ENCODE peak calls at places on chromosomes 3 and 15, in four cellular contexts. R is H1, L is GM12878, C is HepG2. E is an unnamed sample.

GRCh38 chr3:194046995-194047681 is 88.8 kb upstream of the HES1 start:
- DNase-seq in L (no peak), R (no peak), C (no peak), E (peak)

GRCh38 chr15:63605816-63606215 is 8.6 kb downstream of the FBXL22 start:
- DNase-seq in C (no peak), L (no peak), R (no peak), E (no peak)

GRCh38 chr15:63565784-63566183 is 31.4 kb upstream of the FBXL22 start:
- DNase-seq in R (no peak), C (no peak), L (no peak), E (no peak)

GRCh38 chr3:38137615-38138346 is 680 bp upstream of the MYD88 start:
- DNase-seq in L (no peak), R (peak), C (no peak), E (peak)

GRCh38 chr3:182485306-182485705 is 308.0 kb upstream of the ATP11B start:
- DNase-seq in L (no peak), C (no peak), R (no peak), E (no peak)

GRCh38 chr3:51935886-51936755 is 5.6 kb downstream of the RRP9 start:
- DNase-seq in L (no peak), R (no peak), C (no peak), E (no peak)

GRCh38 chr3:158520433-158520832 is 50.6 kb upstream of the MLF1 start:
- DNase-seq in L (no peak), C (no peak), R (no peak), E (no peak)

GRCh38 chr15:96789999-96790398 is 459.5 kb downstream of the NR2F2 start:
- DNase-seq in L (no peak), R (no peak), C (no peak), E (no peak)

GRCh38 chr15:29677871-29678431 is 144.3 kb downstream of the TJP1 start:
- DNase-seq in R (no peak), L (no peak), C (no peak), E (no peak)

GRCh38 chr15:73305331-73306211 is 63.2 kb downstream of the HCN4 start:
- DNase-seq in R (peak), L (no peak), C (peak), E (peak)

GRCh38 chr3:41697702-41698101 is 264.2 kb downstream of the ULK4 start:
- DNase-seq in C (no peak), L (no peak), R (no peak), E (no peak)

GRCh38 chr15:55990071-55990470 is 3.3 kb downstream of the NEDD4 start:
- DNase-seq in L (no peak), C (no peak), R (no peak), E (no peak)

GRCh38 chr15:34644061-34644460 is 60.6 kb upstream of the GOLGA8B start:
- DNase-seq in C (no peak), L (no peak), R (no peak), E (no peak)
- TF ChIP-seq TCF12 in C (no peak), L (no peak), R (no peak), E (no peak)

DNA sequence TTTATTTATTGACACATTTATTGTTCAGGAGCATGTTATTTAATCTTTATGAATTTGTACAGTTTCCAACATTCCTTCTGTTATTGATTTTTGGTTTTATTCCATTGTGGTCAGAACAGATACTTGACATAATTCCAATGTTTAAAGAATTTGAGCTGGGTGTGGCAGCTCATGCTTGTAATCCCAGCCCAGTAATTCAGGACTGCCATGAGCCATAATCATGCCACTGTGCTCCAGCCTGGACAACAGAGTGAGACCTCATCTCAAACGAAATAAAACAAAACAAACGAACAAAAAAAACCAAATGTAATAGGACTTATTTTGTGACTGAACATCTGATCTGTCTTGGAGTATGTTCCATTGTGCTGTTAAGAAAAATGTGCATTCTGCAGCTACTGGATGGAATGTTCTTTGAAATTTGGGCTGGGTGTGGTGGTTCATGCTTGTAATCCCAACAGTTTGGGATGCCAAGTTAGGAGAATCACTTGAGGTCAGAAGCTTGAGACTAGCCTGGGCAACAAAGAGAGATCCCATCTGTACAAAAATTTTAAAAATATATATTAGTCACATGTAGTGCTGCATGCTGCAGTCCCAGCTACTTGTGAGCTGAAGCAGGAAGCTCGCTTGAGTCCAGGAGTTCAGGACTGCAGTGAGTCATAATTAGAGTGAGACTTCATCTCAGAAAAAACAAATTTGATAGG is 62.7 kb upstream of the PLSCR4 start:
- DNase-seq in L (no peak), R (no peak), C (no peak), E (no peak)
- TF ChIP-seq JUND in L (no peak), R (no peak), C (no peak), E (no peak)

DNA sequence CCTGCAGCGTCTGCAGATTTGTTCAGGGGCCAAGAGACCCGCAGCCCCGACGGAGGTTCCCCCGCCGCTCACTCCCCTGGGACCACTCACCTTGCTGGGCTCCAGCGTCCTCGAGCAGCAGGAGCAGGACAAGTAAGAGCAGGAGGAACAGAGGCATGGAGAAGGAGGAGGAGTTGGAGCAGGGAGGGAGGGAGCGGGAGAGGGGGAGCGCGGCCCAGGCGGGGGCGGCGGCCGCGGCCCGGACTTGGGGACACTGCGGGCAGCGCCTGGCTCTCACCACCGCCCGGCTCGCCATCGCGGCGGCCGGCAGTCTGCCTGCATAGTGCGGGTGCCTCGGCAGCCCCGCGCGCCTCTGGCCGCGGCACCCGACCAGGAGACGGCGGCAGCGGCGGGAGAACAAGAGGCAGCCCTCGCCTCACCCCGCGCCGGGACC is 447 bp downstream of the DCBLD2 start:
- DNase-seq in C (peak), L (no peak), R (peak), E (peak)
- H2AFZ ChIP-seq in C (no peak), L (peak), R (peak), E (no peak)

DNA sequence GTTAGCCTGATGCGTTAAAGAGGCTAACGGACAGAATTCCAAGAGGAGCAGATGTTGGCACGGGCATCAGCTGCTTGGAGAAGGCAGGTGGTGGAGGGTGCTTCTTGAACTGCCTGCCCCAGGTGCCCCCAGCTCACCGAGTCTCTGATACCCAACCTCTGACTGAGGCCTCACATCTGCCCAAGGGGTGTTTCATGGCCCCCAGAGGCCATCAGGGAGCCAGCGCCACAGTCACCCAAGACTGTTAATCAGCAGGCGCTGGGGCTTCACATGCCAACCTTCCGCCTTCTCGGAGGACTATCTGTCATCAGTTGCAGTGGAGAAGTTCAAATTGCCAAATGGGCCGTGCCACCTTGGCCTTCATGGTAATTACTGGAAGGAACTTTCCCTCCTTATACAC is 61.9 kb upstream of the SLC6A1 start:
- DNase-seq in L (no peak), R (peak), C (no peak), E (no peak)
- TF ChIP-seq TCF12 in L (no peak), R (no peak), C (no peak), E (no peak)

DNA sequence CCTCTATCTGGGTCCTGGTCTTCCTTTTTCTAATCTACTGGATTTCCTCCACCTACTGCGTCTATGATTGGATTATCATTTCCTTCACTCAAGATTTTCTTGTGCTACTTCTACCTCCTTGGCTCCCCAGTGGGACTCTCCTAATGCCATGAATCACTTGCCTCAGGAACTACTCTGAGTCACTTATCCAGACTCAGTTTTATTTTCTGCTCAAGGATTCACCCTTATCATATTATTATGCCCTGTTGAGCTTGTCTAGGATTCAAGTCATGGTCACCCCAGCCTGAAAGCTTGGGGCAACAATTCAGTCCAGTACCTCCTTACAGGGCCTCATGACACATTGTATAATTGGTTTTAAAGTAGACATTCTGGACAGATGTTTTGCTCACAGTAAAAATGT is 968.1 kb downstream of the ROBO1 start:
- DNase-seq in R (no peak), C (no peak), L (no peak), E (no peak)
- TF ChIP-seq JUND in R (no peak), C (no peak), L (no peak), E (no peak)

GRCh38 chr3:184379375-184380209 is at the start of gene CHRD:
- DNase-seq in R (no peak), C (no peak), L (no peak), E (no peak)
- H2AFZ ChIP-seq in R (no peak), C (no peak), L (no peak), E (peak)

GRCh38 chr3:15452961-15453360 is 25.6 kb downstream of the EAF1 start:
- DNase-seq in C (no peak), R (no peak), L (no peak), E (no peak)

GRCh38 chr3:15450611-15451467 is 23.4 kb downstream of the EAF1 start:
- DNase-seq in L (no peak), C (no peak), R (no peak), E (no peak)

GRCh38 chr3:15453501-15453900 is 26.1 kb downstream of the EAF1 start:
- DNase-seq in R (no peak), C (no peak), L (no peak), E (no peak)

GRCh38 chr3:15452156-15452555 is 24.8 kb downstream of the EAF1 start:
- DNase-seq in L (no peak), C (no peak), R (no peak), E (no peak)

DNA sequence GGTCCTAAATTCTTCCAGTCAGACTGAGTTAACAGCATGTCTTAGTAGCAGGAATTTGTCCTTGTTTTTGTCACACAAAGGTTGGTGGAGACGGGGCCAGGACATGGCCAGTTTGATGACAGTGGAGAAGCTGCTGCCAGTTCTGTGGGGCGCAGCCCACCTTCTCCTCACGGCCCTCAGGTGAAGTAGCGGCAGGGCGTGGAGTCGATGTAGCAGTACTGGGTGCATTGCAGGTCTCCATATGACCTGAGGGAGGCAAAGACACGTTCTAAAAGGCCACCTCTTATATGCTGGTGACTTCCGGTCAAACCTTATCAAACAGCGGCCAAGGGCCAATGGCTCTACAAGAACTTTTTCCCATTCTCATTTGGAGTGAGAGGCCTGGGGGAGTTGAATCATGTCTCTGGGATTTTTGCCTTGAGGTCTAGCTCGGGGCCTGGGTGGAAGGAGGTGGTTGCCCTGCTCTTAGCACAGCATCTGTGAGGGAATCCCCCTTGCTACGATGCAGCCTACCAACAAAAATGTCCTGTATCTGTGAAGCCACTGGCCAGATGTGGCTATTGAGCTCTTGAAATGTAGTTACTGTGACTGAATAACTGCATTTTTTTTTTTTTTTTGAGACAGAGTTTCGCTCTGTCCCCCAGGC is 24.2 kb downstream of the EAF1 start:
- DNase-seq in R (no peak), C (no peak), L (no peak), E (no peak)
- TF ChIP-seq TCF12 in R (no peak), C (no peak), L (no peak), E (no peak)

DNA sequence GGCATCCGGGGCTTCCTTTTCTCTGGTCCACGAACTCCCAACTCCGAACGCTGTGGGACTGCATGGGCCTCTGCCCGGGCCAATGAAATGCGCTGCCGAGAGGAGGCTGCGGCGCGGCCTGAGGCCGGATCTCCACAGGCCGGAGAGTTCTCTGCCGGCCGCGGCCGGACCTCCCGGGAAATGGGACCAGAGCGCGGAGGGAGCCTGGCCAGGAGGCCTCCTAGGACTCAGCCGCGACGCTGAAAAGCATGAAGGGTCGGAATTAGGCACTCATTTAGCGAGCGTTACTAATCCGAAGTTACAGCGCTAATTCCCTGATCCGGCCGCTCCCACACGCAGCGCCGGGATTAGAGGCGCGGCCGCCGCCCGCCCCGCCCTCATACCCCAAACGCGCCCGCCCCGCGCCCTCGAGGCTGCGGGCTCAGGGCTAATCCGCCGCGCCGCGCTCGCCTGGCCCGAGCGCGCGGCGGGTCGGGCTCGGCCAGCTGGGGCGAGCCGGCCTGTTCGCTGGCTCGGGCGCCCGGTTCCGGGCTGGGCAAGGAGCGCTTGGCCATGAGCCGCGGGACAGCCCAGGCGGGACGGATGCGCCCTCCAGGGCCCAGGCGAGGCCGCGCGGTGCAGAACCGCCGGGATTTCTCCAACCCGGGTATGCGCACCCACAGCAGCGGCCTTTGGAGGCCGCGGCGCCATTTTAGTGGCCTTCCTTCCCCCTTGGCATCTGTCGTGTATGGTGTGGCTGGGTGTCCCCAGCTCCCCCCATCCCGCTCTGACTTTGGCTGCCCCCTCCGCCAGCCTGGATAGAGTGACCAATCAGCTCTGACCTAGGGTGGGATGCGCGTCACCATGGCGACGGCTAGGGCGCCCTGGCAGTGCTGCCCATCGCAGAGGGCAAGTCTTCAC is 36.8 kb upstream of the POLG start:
- DNase-seq in R (peak), C (no peak), L (no peak), E (no peak)
- TF ChIP-seq JUND in R (no peak), C (no peak), L (no peak), E (no peak)

E was measured in SK-N-SH.